ENCODE peak calls at places on chromosomes 5 and 9, in six cellular contexts. N is GM12892, X is GM12878, U is K562, J is HepG2, E is H1. S is an unnamed sample.
A peak's percentile ranks its signal among the peaks of the same experiment; 100 is the strongest.

GRCh38 chr5:180802325-180803180 is at the start of gene MGAT1:
- DNase-seq in N (peak; percentile 89), X (no peak), U (peak; percentile 93), J (peak; percentile 65), E (peak; percentile 90), S (peak; percentile 89)

GRCh38 chr5:178289438-178289837 is 56.8 kb upstream of the PHYKPL start:
- DNase-seq in N (no peak), X (no peak), U (no peak), J (no peak), E (no peak), S (no peak)

GRCh38 chr5:36402512-36402906 is 100.8 kb upstream of the RANBP3L start:
- DNase-seq in N (no peak), X (no peak), U (no peak), J (no peak), E (no peak), S (no peak)

GRCh38 chr9:83242066-83242465 is 179.1 kb upstream of the RASEF start:
- DNase-seq in N (no peak), X (no peak), U (no peak), J (no peak), E (no peak), S (no peak)

GRCh38 chr5:167866797-167867196 is 424.6 kb upstream of the WWC1 start:
- DNase-seq in N (no peak), X (no peak), U (no peak), J (no peak), E (no peak), S (no peak)

GRCh38 chr5:5523066-5523505 is 100.6 kb downstream of the ICE1 start:
- DNase-seq in N (no peak), X (peak; percentile 58), U (no peak), J (peak; percentile 24), E (no peak), S (no peak)

GRCh38 chr9:14661421-14662059 is 31.7 kb downstream of the ZDHHC21 start:
- DNase-seq in N (no peak), X (no peak), U (no peak), J (peak; percentile 27), E (no peak), S (no peak)

GRCh38 chr5:124824637-124825158 is 78.3 kb upstream of the ZNF608 start:
- DNase-seq in N (no peak), X (no peak), U (no peak), J (no peak), E (no peak), S (no peak)

GRCh38 chr5:11319851-11320580 is 559.0 kb upstream of the DAP start:
- DNase-seq in N (no peak), X (no peak), U (no peak), J (peak; percentile 10), E (no peak), S (no peak)

GRCh38 chr5:150175536-150175935 is 9.0 kb downstream of the CDX1 start:
- DNase-seq in N (no peak), X (no peak), U (peak; percentile 77), J (peak; percentile 62), E (peak; percentile 66), S (no peak)

GRCh38 chr5:122907238-122907637 is 61.8 kb downstream of the SNX24 start:
- DNase-seq in N (no peak), X (no peak), U (no peak), J (no peak), E (no peak), S (no peak)

GRCh38 chr9:105259274-105259673 is 14.8 kb downstream of the SLC44A1 start:
- DNase-seq in N (no peak), X (no peak), U (no peak), J (no peak), E (no peak), S (no peak)

GRCh38 chr5:14728109-14728938 is 63.8 kb downstream of the OTULIN start:
- DNase-seq in N (no peak), X (no peak), U (no peak), J (peak; percentile 98), E (peak; percentile 85), S (no peak)

GRCh38 chr5:12659675-12660074 is 755.4 kb upstream of the CTNND2 start:
- DNase-seq in N (no peak), X (no peak), U (no peak), J (no peak), E (no peak), S (no peak)

GRCh38 chr5:109743770-109744212 is 54.1 kb downstream of the MAN2A1 start:
- DNase-seq in N (no peak), X (no peak), U (peak; percentile 31), J (peak; percentile 6), E (no peak), S (no peak)

GRCh38 chr9:83081846-83082245 is 18.9 kb upstream of the RASEF start:
- DNase-seq in N (no peak), X (no peak), U (no peak), J (no peak), E (no peak), S (no peak)

GRCh38 chr9:11038956-11039355 is 426.2 kb upstream of the PTPRD start:
- DNase-seq in N (no peak), X (no peak), U (no peak), J (no peak), E (no peak), S (no peak)

GRCh38 chr5:153618857-153619256 is 128.4 kb downstream of the GRIA1 start:
- DNase-seq in N (no peak), X (no peak), U (peak; percentile 15), J (no peak), E (no peak), S (no peak)
- TF ChIP-seq TAF1 in N (no peak), X (no peak), U (no peak), J (no peak), E (no peak), S (no peak)

GRCh38 chr5:115796656-115797055 is 19.8 kb downstream of the CDO1 start:
- DNase-seq in N (no peak), X (no peak), U (no peak), J (no peak), E (no peak), S (no peak)

GRCh38 chr5:115795700-115796099 is 20.8 kb downstream of the CDO1 start:
- DNase-seq in N (no peak), X (no peak), U (no peak), J (no peak), E (no peak), S (no peak)

GRCh38 chr5:115801152-115801551 is 15.3 kb downstream of the CDO1 start:
- DNase-seq in N (no peak), X (no peak), U (no peak), J (no peak), E (no peak), S (no peak)

GRCh38 chr5:115800108-115800507 is 16.4 kb downstream of the CDO1 start:
- DNase-seq in N (no peak), X (no peak), U (no peak), J (no peak), E (no peak), S (no peak)

DNA sequence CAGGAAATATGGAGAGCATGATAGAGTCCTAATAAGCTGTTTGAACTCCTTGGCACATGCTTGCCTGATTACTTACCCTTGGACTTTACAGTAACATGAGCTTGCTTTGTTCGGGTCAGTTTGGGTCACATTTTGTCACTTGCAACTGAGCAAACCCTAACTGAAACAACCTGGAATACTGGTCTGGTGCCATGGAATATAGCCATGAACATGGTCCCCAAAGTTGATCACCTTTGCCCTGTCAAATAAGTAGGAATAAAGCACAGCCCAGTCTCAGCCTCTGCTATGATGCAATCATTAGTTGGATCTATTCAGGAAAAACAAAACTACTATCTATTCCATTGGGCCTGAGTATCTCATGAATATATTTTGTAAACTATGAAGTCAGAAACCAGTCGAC is 18.2 kb downstream of the CDO1 start:
- DNase-seq in N (no peak), X (no peak), U (no peak), J (no peak), E (no peak), S (no peak)
- TF ChIP-seq POLR2A in N (no peak), X (no peak), U (no peak), J (no peak), E (no peak), S (no peak)

DNA sequence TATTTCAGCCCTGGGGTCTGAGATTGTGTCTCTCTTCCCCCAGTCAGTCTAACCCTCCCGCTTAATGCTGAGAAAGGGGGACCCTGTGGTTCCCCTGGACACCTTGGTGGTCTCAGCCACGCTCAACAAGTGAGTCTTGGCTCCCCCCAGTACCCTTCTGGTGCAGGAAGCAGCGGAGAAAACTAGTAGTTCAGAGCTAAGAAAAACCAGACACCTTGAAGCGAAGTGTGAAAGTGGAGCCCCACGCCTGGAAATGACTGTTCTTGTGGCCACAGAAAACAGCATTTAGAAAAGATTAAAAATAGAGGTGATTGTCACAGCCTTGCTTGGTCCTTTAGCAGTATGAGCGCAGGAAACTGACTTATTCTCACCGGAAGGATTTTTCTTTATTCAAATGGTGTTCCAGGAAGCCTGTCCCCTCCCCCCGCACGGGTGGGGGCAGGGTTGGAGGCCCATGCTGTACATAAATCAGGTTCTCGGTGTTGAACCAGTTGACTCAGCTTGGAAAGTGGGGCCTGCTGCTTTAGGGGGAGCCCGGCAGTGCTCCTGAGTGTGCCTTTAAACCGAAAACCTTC is 8.1 kb downstream of the ARPC5L start:
- DNase-seq in N (no peak), X (peak; percentile 61), U (no peak), J (peak; percentile 49), E (no peak), S (no peak)
- TF ChIP-seq TAF1 in N (peak; percentile 69), X (peak; percentile 73), U (peak; percentile 18), J (no peak), E (no peak), S (peak; percentile 60)

GRCh38 chr9:127398715-127399400 is 1.9 kb downstream of the SLC2A8 start:
- DNase-seq in N (no peak), X (no peak), U (no peak), J (no peak), E (no peak), S (no peak)

GRCh38 chr9:127397722-127398647 is 1.0 kb downstream of the SLC2A8 start:
- DNase-seq in N (peak; percentile 41), X (no peak), U (peak; percentile 52), J (peak; percentile 36), E (peak; percentile 64), S (peak; percentile 29)

GRCh38 chr9:127396253-127396807 is 639 bp upstream of the SLC2A8 start:
- DNase-seq in N (no peak), X (no peak), U (no peak), J (no peak), E (no peak), S (no peak)

GRCh38 chr9:127395491-127396252 is 1.3 kb upstream of the SLC2A8 start:
- DNase-seq in N (no peak), X (no peak), U (no peak), J (peak; percentile 86), E (no peak), S (no peak)

DNA sequence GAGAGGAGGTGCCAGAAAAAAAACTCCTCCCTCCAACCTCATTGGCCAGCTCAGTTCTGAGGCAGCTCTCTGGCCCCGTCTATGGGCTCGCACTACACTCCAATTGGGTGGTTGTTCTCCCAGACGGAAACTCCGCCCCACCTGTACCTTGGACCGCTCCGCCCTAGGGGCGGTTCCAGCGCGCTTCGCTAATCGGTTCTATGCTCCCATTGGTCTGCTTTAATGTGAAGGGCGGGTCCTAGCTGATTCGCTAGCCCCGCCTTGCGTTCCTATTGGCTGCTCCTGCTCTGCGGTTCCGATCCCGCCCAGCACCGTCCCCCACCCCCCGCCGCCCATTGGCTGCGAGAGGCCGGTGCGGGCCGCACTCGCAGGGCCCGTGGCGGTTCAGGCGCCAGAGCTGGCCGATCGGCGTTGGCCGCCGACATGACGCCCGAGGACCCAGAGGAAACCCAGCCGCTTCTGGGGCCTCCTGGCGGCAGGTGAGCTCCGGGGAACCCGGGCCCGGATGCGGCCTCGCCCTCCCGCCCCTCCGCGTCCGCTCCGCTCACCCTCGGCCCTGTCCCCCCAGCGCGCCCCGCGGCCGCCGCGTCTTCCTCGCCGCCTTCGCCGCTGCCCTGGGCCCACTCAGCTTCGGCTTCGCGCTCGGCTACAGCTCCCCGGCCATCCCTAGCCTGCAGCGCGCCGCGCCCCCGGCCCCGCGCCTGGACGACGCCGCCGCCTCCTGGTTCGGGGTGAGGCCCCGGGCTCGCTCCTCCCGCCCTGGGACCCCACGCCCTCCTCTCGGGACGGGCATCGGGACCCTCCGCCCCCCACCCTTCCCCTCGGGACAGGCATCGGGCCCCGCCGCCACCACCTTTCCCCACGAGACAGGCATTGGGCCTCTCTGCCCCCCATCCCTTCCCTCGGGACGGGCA is at the start of gene SLC2A8:
- DNase-seq in N (peak; percentile 90), X (peak; percentile 99), U (peak; percentile 99), J (peak; percentile 99), E (peak; percentile 97), S (peak; percentile 88)
- TF ChIP-seq POLR2A in N (peak; percentile 4), X (peak; percentile 83), U (peak; percentile 68), J (no peak), E (peak; percentile 55), S (peak; percentile 23)